ENCODE peak calls at places on chromosomes 7 and 10, in eight cellular contexts. K is activated CD4-positive, alpha-beta T cell treated with anti-CD3 and anti-CD28 coated beads for 24 hours; A is NCI-H510A; J is lower leg skin; H is activated CD8-positive, alpha-beta memory T cell treated with anti-CD3 and anti-CD28 coated beads, Interleukin-2, amount 50 U/mL, for 4 hours; G is body of pancreas; F is activated effector memory CD4-positive, alpha-beta T cell treated with anti-CD3 and anti-CD28 coated beads, Interleukin-2, amount 50 U/mL, for 16 hours; I is caudate nucleus. W is an unnamed sample.

GRCh38 chr7:44565097-44565794 is 8.5 kb downstream of the DDX56 start:
- DNase-seq in K (peak; percentile 46), A (no peak), J (peak; percentile 92), H (peak; percentile 64), G (peak; percentile 71), F (peak; percentile 88), I (peak; percentile 53), W (peak; percentile 3)

GRCh38 chr7:73838642-73839041 is 3.7 kb downstream of the METTL27 start:
- DNase-seq in K (no peak), A (no peak), J (no peak), H (no peak), G (no peak), F (no peak), I (no peak), W (no peak)

GRCh38 chr10:54314430-54314829 is 486.6 kb downstream of the PCDH15 start:
- DNase-seq in K (no peak), A (no peak), J (no peak), H (no peak), G (no peak), F (no peak), I (no peak), W (no peak)

GRCh38 chr10:71316786-71317160 is 2.3 kb upstream of the SLC29A3 start:
- DNase-seq in K (no peak), A (no peak), J (no peak), H (no peak), G (no peak), F (no peak), I (no peak), W (no peak)

GRCh38 chr10:102452672-102453340 is 1.5 kb upstream of the C10orf95 start:
- DNase-seq in K (peak; percentile 63), A (no peak), J (peak; percentile 85), H (peak; percentile 51), G (peak; percentile 43), F (peak; percentile 86), I (no peak), W (no peak)

GRCh38 chr7:135802697-135803096 is 54.1 kb upstream of the FAM180A start:
- DNase-seq in K (no peak), A (no peak), J (no peak), H (no peak), G (no peak), F (no peak), I (no peak), W (no peak)

GRCh38 chr7:92653136-92653535 is 62.9 kb upstream of the FAM133B start:
- DNase-seq in K (no peak), A (no peak), J (no peak), H (no peak), G (no peak), F (no peak), I (no peak), W (no peak)

GRCh38 chr10:84587789-84588188 is 259.4 kb downstream of the CCSER2 start:
- DNase-seq in K (no peak), A (no peak), J (no peak), H (no peak), G (no peak), F (no peak), I (no peak), W (no peak)

GRCh38 chr10:43076311-43076875 is 476 bp upstream of the RET start:
- DNase-seq in K (no peak), A (no peak), J (no peak), H (no peak), G (no peak), F (no peak), I (no peak), W (no peak)

GRCh38 chr7:29573594-29573993 is 10.0 kb downstream of the PRR15 start:
- DNase-seq in K (no peak), A (peak; percentile 32), J (no peak), H (no peak), G (no peak), F (no peak), I (no peak), W (peak; percentile 86)

GRCh38 chr10:12835709-12836108 is 165.8 kb downstream of the CCDC3 start:
- DNase-seq in K (no peak), A (no peak), J (peak; percentile 48), H (no peak), G (no peak), F (no peak), I (no peak), W (no peak)

GRCh38 chr10:95391164-95391563 is 100.4 kb upstream of the PDLIM1 start:
- DNase-seq in K (no peak), A (no peak), J (no peak), H (no peak), G (no peak), F (no peak), I (no peak), W (no peak)

GRCh38 chr10:4279649-4280048 is 494.6 kb upstream of the KLF6 start:
- DNase-seq in K (no peak), A (no peak), J (no peak), H (no peak), G (no peak), F (no peak), I (no peak), W (no peak)

GRCh38 chr10:71238626-71239025 is 26.3 kb downstream of the UNC5B start:
- DNase-seq in K (no peak), A (no peak), J (no peak), H (no peak), G (no peak), F (no peak), I (no peak), W (no peak)

GRCh38 chr10:131728829-131729228 is 172.0 kb upstream of the PPP2R2D start:
- DNase-seq in K (no peak), A (no peak), J (peak; percentile 72), H (no peak), G (no peak), F (peak; percentile 43), I (no peak), W (no peak)

GRCh38 chr10:131725736-131726459 is 174.9 kb upstream of the PPP2R2D start:
- DNase-seq in K (no peak), A (no peak), J (peak; percentile 72), H (no peak), G (no peak), F (peak; percentile 44), I (no peak), W (no peak)

GRCh38 chr7:74023037-74023436 is 4.9 kb upstream of the ELN start:
- DNase-seq in K (no peak), A (no peak), J (peak; percentile 95), H (no peak), G (peak; percentile 56), F (no peak), I (no peak), W (no peak)

GRCh38 chr7:28627263-28627653 is 214.9 kb downstream of the CREB5 start:
- DNase-seq in K (no peak), A (no peak), J (no peak), H (no peak), G (no peak), F (no peak), I (no peak), W (no peak)

GRCh38 chr10:3494131-3494878 is 290.7 kb downstream of the KLF6 start:
- DNase-seq in K (no peak), A (no peak), J (no peak), H (no peak), G (no peak), F (no peak), I (no peak), W (no peak)

GRCh38 chr7:64880322-64881297 is 22.5 kb upstream of the ZNF273 start:
- DNase-seq in K (no peak), A (no peak), J (peak; percentile 78), H (no peak), G (no peak), F (peak; percentile 42), I (no peak), W (no peak)

GRCh38 chr10:77555591-77556212 is 81.9 kb downstream of the KCNMA1 start:
- DNase-seq in K (no peak), A (no peak), J (no peak), H (no peak), G (no peak), F (no peak), I (no peak), W (no peak)